ENCODE peak calls at places on chromosomes 1 and 21, in nine cellular contexts. S, Z, D, X, A, P, V, E and W are unnamed samples.

GRCh38 chr1:169110265-169110664 is 3.8 kb downstream of the ATP1B1 start:
- DNase-seq in S (peak; percentile 44), Z (no peak), D (no peak), X (no peak), A (no peak), P (no peak), V (no peak), E (no peak), W (no peak)

GRCh38 chr1:183461350-183461749 is 10.9 kb upstream of the SMG7 start:
- DNase-seq in S (peak; percentile 29), Z (no peak), D (no peak), X (no peak), A (no peak), P (no peak), V (no peak), E (no peak), W (no peak)

GRCh38 chr1:48402619-48403018 is 69.4 kb downstream of the SPATA6 start:
- DNase-seq in S (no peak), Z (no peak), D (no peak), X (no peak), A (no peak), P (no peak), V (no peak), E (no peak), W (no peak)

GRCh38 chr1:182183606-182184005 is 122.1 kb upstream of the ZNF648 start:
- DNase-seq in S (no peak), Z (no peak), D (no peak), X (no peak), A (no peak), P (no peak), V (no peak), E (no peak), W (no peak)

GRCh38 chr1:99993468-99993845 is 23.7 kb downstream of the SLC35A3 start:
- DNase-seq in S (no peak), Z (no peak), D (no peak), X (no peak), A (no peak), P (no peak), V (no peak), E (no peak), W (no peak)

GRCh38 chr1:185227161-185227560 is 70.2 kb downstream of the SWT1 start:
- DNase-seq in S (no peak), Z (no peak), D (no peak), X (no peak), A (no peak), P (no peak), V (no peak), E (no peak), W (no peak)

GRCh38 chr1:181513786-181514297 is 30.5 kb downstream of the CACNA1E start:
- DNase-seq in S (peak; percentile 4), Z (no peak), D (no peak), X (no peak), A (no peak), P (peak; percentile 30), V (no peak), E (no peak), W (no peak)

GRCh38 chr1:27233677-27234053 is 767 bp upstream of the WDTC1 start:
- DNase-seq in S (no peak), Z (no peak), D (no peak), X (no peak), A (no peak), P (no peak), V (no peak), E (no peak), W (no peak)

GRCh38 chr1:97158704-97159103 is 437.1 kb downstream of the PTBP2 start:
- DNase-seq in S (no peak), Z (no peak), D (no peak), X (no peak), A (no peak), P (no peak), V (no peak), E (no peak), W (no peak)

GRCh38 chr1:110777228-110777627 is 95.7 kb upstream of the CD53 start:
- DNase-seq in S (no peak), Z (no peak), D (no peak), X (no peak), A (no peak), P (no peak), V (no peak), E (no peak), W (no peak)

GRCh38 chr1:109131059-109131458 is 17.1 kb downstream of the ELAPOR1 start:
- DNase-seq in S (no peak), Z (no peak), D (no peak), X (no peak), A (no peak), P (no peak), V (no peak), E (no peak), W (no peak)

GRCh38 chr1:226100436-226101347 is 38.2 kb downstream of the H3-3A start:
- DNase-seq in S (no peak), Z (peak; percentile 40), D (no peak), X (no peak), A (peak; percentile 37), P (no peak), V (no peak), E (no peak), W (no peak)

GRCh38 chr1:31483012-31483946 is 70.3 kb downstream of the SERINC2 start:
- DNase-seq in S (peak; percentile 85), Z (no peak), D (no peak), X (peak; percentile 85), A (peak; percentile 51), P (no peak), V (no peak), E (no peak), W (peak; percentile 84)

GRCh38 chr1:69513621-69514020 is 54.1 kb upstream of the LRRC7 start:
- DNase-seq in S (peak; percentile 56), Z (no peak), D (no peak), X (no peak), A (no peak), P (no peak), V (no peak), E (no peak), W (no peak)

GRCh38 chr1:228274452-228275153 is 66.8 kb downstream of the OBSCN start:
- DNase-seq in S (no peak), Z (no peak), D (no peak), X (no peak), A (no peak), P (no peak), V (no peak), E (no peak), W (no peak)

GRCh38 chr1:28751315-28752056 is 14.7 kb downstream of the YTHDF2 start:
- DNase-seq in S (peak; percentile 78), Z (no peak), D (no peak), X (no peak), A (no peak), P (no peak), V (no peak), E (no peak), W (no peak)

GRCh38 chr1:243850368-243851128 is 505 bp upstream of the AKT3 start:
- DNase-seq in S (peak; percentile 82), Z (peak; percentile 30), D (peak; percentile 87), X (peak; percentile 36), A (peak; percentile 56), P (peak; percentile 90), V (peak; percentile 84), E (peak; percentile 91), W (peak; percentile 88)

GRCh38 chr1:47575855-47576757 is 138.3 kb downstream of the FOXD2 start:
- DNase-seq in S (peak; percentile 85), Z (no peak), D (no peak), X (peak; percentile 33), A (no peak), P (no peak), V (peak; percentile 28), E (no peak), W (no peak)

GRCh38 chr1:8394456-8395321 is 76.8 kb downstream of the SLC45A1 start:
- DNase-seq in S (peak; percentile 97), Z (no peak), D (no peak), X (peak; percentile 82), A (peak; percentile 60), P (no peak), V (peak; percentile 47), E (no peak), W (no peak)

GRCh38 chr1:89939059-89939570 is 55.8 kb upstream of the ZNF326 start:
- DNase-seq in S (no peak), Z (no peak), D (no peak), X (no peak), A (no peak), P (no peak), V (no peak), E (no peak), W (no peak)

GRCh38 chr1:41387667-41388091 is 26.4 kb downstream of the FOXO6 start:
- DNase-seq in S (peak; percentile 66), Z (no peak), D (peak; percentile 93), X (peak; percentile 3), A (peak; percentile 11), P (peak; percentile 95), V (peak; percentile 23), E (no peak), W (peak; percentile 99)

GRCh38 chr1:61322769-61323168 is 240.4 kb downstream of the NFIA start:
- DNase-seq in S (no peak), Z (no peak), D (no peak), X (no peak), A (no peak), P (peak; percentile 52), V (no peak), E (no peak), W (peak; percentile 77)

GRCh38 chr21:14670409-14670808 is 124.3 kb upstream of the SAMSN1 start:
- DNase-seq in S (no peak), Z (no peak), D (no peak), X (no peak), A (no peak), P (no peak), V (no peak), E (no peak), W (no peak)

GRCh38 chr1:97814121-97814520 is 106.7 kb downstream of the DPYD start:
- DNase-seq in S (peak; percentile 66), Z (no peak), D (no peak), X (no peak), A (no peak), P (no peak), V (no peak), E (no peak), W (no peak)

GRCh38 chr1:234986750-234987414 is 141.8 kb downstream of the TOMM20 start:
- DNase-seq in S (peak; percentile 83), Z (no peak), D (no peak), X (no peak), A (no peak), P (no peak), V (no peak), E (no peak), W (no peak)

GRCh38 chr1:74517599-74518051 is 5.2 kb upstream of the LRRC53 start:
- DNase-seq in S (no peak), Z (no peak), D (no peak), X (no peak), A (no peak), P (no peak), V (no peak), E (no peak), W (no peak)

GRCh38 chr1:219582310-219582709 is 30.6 kb downstream of the ZC3H11B start:
- DNase-seq in S (peak; percentile 61), Z (no peak), D (no peak), X (no peak), A (no peak), P (no peak), V (no peak), E (no peak), W (no peak)

GRCh38 chr1:232543194-232543593 is 86.7 kb downstream of the SIPA1L2 start:
- DNase-seq in S (no peak), Z (no peak), D (no peak), X (no peak), A (no peak), P (no peak), V (no peak), E (no peak), W (no peak)

GRCh38 chr1:220370041-220370700 is 97.9 kb upstream of the RAB3GAP2 start:
- DNase-seq in S (peak; percentile 82), Z (no peak), D (peak; percentile 69), X (peak; percentile 41), A (peak; percentile 91), P (no peak), V (peak; percentile 80), E (no peak), W (no peak)